ENCODE peak calls at places on chromosome 20, in four cellular contexts. One of them, this sample, is unnamed.

GRCh38 chr20:63499333-63499969 is 568 bp upstream of the EEF1A2 start:
- DNase-seq in WTC11: peak
- DNase-seq in K562: no peak
- DNase-seq in GM12878: no peak
- DNase-seq in this sample: no peak

GRCh38 chr20:34525342-34525708 is 9.1 kb downstream of the DYNLRB1 start:
- DNase-seq in WTC11: no peak
- DNase-seq in K562: no peak
- DNase-seq in GM12878: no peak
- DNase-seq in this sample: no peak

GRCh38 chr20:38084425-38084951 is 50.9 kb downstream of the RPRD1B start:
- DNase-seq in WTC11: no peak
- DNase-seq in GM12878: no peak
- DNase-seq in K562: no peak
- DNase-seq in this sample: peak

GRCh38 chr20:18794428-18794787 is 19.2 kb upstream of the SCP2D1 start:
- DNase-seq in GM12878: no peak
- DNase-seq in WTC11: no peak
- DNase-seq in K562: no peak
- DNase-seq in this sample: no peak

GRCh38 chr20:58625585-58625984 is 25.5 kb upstream of the STX16 start:
- DNase-seq in GM12878: no peak
- DNase-seq in K562: no peak
- DNase-seq in WTC11: no peak
- DNase-seq in this sample: no peak

GRCh38 chr20:34571753-34572152 is 13.2 kb downstream of the MAP1LC3A start:
- DNase-seq in K562: no peak
- DNase-seq in GM12878: no peak
- DNase-seq in WTC11: no peak
- DNase-seq in this sample: no peak

GRCh38 chr20:18638768-18639167 is 50.9 kb downstream of the DTD1 start:
- DNase-seq in WTC11: no peak
- DNase-seq in K562: no peak
- DNase-seq in GM12878: no peak
- DNase-seq in this sample: no peak

GRCh38 chr20:49983848-49984408 is 1.1 kb downstream of the SNAI1 start:
- DNase-seq in WTC11: no peak
- DNase-seq in K562: peak
- DNase-seq in GM12878: no peak
- DNase-seq in this sample: no peak

GRCh38 chr20:11607047-11607446 is 310.6 kb upstream of the BTBD3 start:
- DNase-seq in GM12878: no peak
- DNase-seq in K562: no peak
- DNase-seq in WTC11: no peak
- DNase-seq in this sample: no peak

GRCh38 chr20:62360854-62361798 is 6.0 kb downstream of the LAMA5 start:
- DNase-seq in GM12878: no peak
- DNase-seq in WTC11: peak
- DNase-seq in K562: no peak
- DNase-seq in this sample: no peak

GRCh38 chr20:44683263-44684046 is 31.7 kb upstream of the CCN5 start:
- DNase-seq in GM12878: peak
- DNase-seq in WTC11: peak
- DNase-seq in K562: peak
- DNase-seq in this sample: peak

GRCh38 chr20:12068146-12068545 is 150.5 kb downstream of the BTBD3 start:
- DNase-seq in GM12878: no peak
- DNase-seq in WTC11: no peak
- DNase-seq in K562: no peak
- DNase-seq in this sample: no peak

GRCh38 chr20:63765082-63765873 is 25.7 kb downstream of the SLC2A4RG start:
- DNase-seq in WTC11: no peak
- DNase-seq in GM12878: no peak
- DNase-seq in K562: no peak
- DNase-seq in this sample: peak

GRCh38 chr20:58361549-58361948 is 27.5 kb upstream of the VAPB start:
- DNase-seq in WTC11: no peak
- DNase-seq in GM12878: no peak
- DNase-seq in K562: no peak
- DNase-seq in this sample: no peak

GRCh38 chr20:35963878-35964277 is 4.5 kb upstream of the CNBD2 start:
- DNase-seq in WTC11: no peak
- DNase-seq in GM12878: no peak
- DNase-seq in K562: no peak
- DNase-seq in this sample: no peak

GRCh38 chr20:42082611-42083010 is 464.4 kb upstream of the CHD6 start:
- DNase-seq in WTC11: no peak
- DNase-seq in GM12878: no peak
- DNase-seq in K562: no peak
- DNase-seq in this sample: no peak

GRCh38 chr20:57804470-57805250 is 94.8 kb upstream of the PMEPA1 start:
- DNase-seq in K562: no peak
- DNase-seq in GM12878: no peak
- DNase-seq in WTC11: no peak
- DNase-seq in this sample: no peak

GRCh38 chr20:20712004-20712473 is 405 bp downstream of the RALGAPA2 start:
- DNase-seq in GM12878: no peak
- DNase-seq in K562: no peak
- DNase-seq in WTC11: peak
- DNase-seq in this sample: peak

GRCh38 chr20:17641993-17642392 is 40.0 kb downstream of the RRBP1 start:
- DNase-seq in GM12878: no peak
- DNase-seq in WTC11: no peak
- DNase-seq in K562: no peak
- DNase-seq in this sample: no peak

GRCh38 chr20:62977613-62978558 is 25.4 kb downstream of the SLC17A9 start:
- DNase-seq in K562: peak
- DNase-seq in GM12878: peak
- DNase-seq in WTC11: no peak
- DNase-seq in this sample: no peak

GRCh38 chr20:34538671-34539123 is 19.8 kb upstream of the MAP1LC3A start:
- DNase-seq in K562: peak
- DNase-seq in GM12878: no peak
- DNase-seq in WTC11: peak
- DNase-seq in this sample: peak

GRCh38 chr20:51412333-51412761 is 130.2 kb downstream of the NFATC2 start:
- DNase-seq in WTC11: no peak
- DNase-seq in GM12878: no peak
- DNase-seq in K562: no peak
- DNase-seq in this sample: no peak

GRCh38 chr20:63087872-63088680 is 81.3 kb upstream of the BHLHE23 start:
- DNase-seq in GM12878: no peak
- DNase-seq in K562: no peak
- DNase-seq in WTC11: peak
- DNase-seq in this sample: no peak

DNA sequence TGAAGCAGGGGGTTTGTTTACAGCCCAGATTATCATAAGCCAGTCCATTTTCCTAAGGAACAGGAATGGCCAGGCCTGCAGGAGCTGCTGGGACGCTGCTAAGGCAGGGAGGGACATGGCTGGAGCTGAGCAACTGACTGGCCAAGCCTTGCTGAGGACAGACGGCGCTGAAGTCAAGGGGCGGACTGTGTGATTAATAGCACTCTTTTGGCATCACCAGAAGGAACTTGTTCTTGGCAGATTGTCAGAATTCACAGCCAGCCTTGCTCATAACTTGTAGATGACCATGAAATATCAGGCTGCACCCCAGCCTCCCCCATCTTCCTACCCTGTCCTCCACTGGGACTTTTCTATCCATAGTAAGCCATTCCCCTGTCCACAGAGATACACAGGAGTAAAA is 218.8 kb upstream of the RNF24 start:
- DNase-seq in GM12878: no peak
- DNase-seq in WTC11: no peak
- DNase-seq in K562: no peak
- DNase-seq in this sample: no peak
- TF ChIP-seq CBFB in GM12878: no peak
- TF ChIP-seq CBFB in WTC11: no peak
- TF ChIP-seq CBFB in K562: no peak
- TF ChIP-seq CBFB in this sample: no peak

DNA sequence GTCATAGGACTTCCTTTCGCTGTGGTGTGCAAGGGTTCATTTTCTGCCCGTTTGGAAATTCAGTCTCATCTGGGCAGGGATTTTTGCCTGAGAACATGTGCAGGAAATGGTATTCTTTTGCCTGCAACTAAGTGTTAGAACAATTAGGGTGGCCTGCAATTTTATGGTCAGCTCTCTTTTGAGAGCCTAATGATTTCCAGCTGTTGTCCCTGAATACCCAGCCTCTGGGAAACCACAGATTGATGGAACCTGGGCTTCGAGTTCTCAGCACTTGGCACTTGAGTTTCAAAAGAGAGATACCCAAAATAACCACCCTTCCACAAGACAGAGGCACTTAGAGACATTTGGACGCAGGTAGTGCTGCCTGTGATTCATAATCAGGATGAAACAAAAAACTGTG is 217.2 kb upstream of the FOXA2 start:
- DNase-seq in GM12878: no peak
- DNase-seq in K562: no peak
- DNase-seq in WTC11: no peak
- DNase-seq in this sample: no peak
- TF ChIP-seq CBFB in GM12878: no peak
- TF ChIP-seq CBFB in K562: no peak
- TF ChIP-seq CBFB in WTC11: no peak
- TF ChIP-seq CBFB in this sample: no peak

DNA sequence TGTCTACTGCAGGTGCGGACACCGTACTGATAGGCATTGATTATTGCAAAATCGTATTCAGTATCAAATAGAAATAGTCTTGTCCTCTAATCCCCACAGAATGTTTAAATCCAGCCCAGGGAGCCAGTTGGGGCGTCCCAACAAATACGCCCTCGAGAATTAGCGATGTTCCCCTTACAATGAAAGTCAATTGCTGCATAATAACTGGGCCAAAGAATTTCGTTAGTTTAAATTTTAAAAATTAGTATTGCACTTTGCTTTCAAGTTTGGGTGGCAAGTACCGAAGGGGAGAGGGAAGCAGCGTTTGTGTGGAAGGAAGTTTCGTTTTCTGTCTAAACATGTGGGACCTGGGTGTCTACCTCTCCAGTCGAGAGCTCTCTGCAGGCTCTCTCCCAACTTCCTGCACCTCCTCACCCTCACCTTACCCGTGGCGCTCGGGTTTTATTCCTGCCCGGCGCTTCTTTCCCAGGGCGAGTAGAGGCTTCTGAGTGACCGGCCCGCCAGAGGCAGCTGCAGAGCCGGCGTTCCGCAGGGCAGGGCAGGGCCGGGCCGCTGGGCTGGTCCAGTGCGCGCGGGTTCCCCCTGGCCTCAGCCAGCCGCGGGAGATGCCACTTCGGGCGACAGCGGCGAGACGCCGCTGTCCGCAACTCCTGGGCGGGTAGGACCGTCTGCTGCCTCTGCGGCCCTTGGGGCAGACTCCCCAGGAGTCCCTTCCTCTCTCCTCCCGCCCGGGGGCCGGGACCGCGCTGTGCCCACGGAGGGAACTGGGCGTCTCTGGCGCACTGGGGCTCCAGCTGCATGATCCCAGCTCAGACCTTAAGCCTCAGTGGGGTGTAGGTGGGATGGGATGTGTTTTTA is 862 bp upstream of the TFAP2C start:
- DNase-seq in WTC11: peak
- DNase-seq in GM12878: no peak
- DNase-seq in K562: no peak
- DNase-seq in this sample: no peak
- TF ChIP-seq CBFB in WTC11: no peak
- TF ChIP-seq CBFB in GM12878: no peak
- TF ChIP-seq CBFB in K562: no peak
- TF ChIP-seq CBFB in this sample: no peak

GRCh38 chr20:52426856-52427255 is 235.3 kb upstream of the ZFP64 start:
- DNase-seq in GM12878: no peak
- DNase-seq in WTC11: no peak
- DNase-seq in K562: no peak
- DNase-seq in this sample: no peak

GRCh38 chr20:52422574-52423463 is 231.2 kb upstream of the ZFP64 start:
- DNase-seq in K562: no peak
- DNase-seq in WTC11: no peak
- DNase-seq in GM12878: no peak
- DNase-seq in this sample: no peak

GRCh38 chr20:52429029-52429428 is 237.4 kb upstream of the ZFP64 start:
- DNase-seq in K562: no peak
- DNase-seq in GM12878: no peak
- DNase-seq in WTC11: no peak
- DNase-seq in this sample: no peak

GRCh38 chr20:52427960-52428359 is 236.4 kb upstream of the ZFP64 start:
- DNase-seq in WTC11: no peak
- DNase-seq in GM12878: no peak
- DNase-seq in K562: no peak
- DNase-seq in this sample: no peak

GRCh38 chr20:52425253-52425652 is 233.7 kb upstream of the ZFP64 start:
- DNase-seq in K562: no peak
- DNase-seq in WTC11: no peak
- DNase-seq in GM12878: no peak
- DNase-seq in this sample: no peak
- TF ChIP-seq CBFB in K562: no peak
- TF ChIP-seq CBFB in WTC11: no peak
- TF ChIP-seq CBFB in GM12878: no peak
- TF ChIP-seq CBFB in this sample: no peak

DNA sequence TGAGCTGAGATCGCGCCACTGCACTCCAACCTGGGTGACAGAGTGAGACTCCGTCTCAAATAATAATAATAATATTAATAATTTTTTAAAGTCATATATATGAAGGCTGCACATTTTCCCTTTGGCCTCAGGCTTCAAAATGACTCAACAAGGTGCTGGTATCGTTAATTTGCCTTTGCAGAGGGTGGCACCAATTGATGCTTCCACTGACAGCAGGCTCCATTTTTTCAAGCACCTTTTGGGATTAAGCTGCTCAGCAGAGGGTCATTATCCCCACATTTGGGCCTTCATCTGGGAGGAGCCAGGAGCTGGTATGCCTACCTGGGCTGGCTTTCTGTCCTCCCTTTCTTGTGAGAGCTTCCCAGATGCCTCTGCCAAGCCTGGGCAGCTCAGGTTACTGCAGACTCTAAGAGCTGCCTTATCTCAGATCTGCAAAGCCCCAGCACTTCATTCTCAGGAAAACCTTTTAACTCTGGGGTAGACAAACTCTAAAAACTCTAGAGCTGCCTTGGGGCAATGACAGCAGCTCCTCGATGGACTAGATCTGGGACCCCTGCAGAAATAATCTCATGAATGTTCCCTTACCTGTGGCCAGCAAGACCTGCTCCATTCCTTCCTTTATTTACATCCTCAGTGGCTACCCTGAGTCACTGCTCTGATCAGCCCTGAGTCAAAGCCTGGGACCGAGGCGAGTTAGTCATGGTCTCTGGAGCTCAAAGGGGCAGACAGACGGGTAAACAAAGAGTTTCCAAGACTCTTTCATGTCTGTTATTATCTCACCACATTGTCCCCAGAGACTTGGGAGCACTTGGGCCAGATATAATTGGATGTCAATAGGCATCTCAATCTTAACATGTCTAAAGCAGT is 80.0 kb upstream of the EYA2 start:
- DNase-seq in K562: no peak
- DNase-seq in GM12878: no peak
- DNase-seq in WTC11: peak
- DNase-seq in this sample: peak
- TF ChIP-seq CBFB in K562: no peak
- TF ChIP-seq CBFB in GM12878: no peak
- TF ChIP-seq CBFB in WTC11: no peak
- TF ChIP-seq CBFB in this sample: no peak

GRCh38 chr20:13494019-13494418 is 144.7 kb downstream of the TASP1 start:
- DNase-seq in K562: no peak
- DNase-seq in GM12878: no peak
- DNase-seq in WTC11: no peak
- DNase-seq in this sample: no peak
- TF ChIP-seq CBFB in K562: no peak
- TF ChIP-seq CBFB in GM12878: no peak
- TF ChIP-seq CBFB in WTC11: no peak
- TF ChIP-seq CBFB in this sample: no peak